ENCODE peak calls at places on chromosome 4, in nine cellular contexts. E is neural progenitor cell; U is spleen; N is frontal cortex; Y is stimulated activated naive CD8-positive, alpha-beta T cell treated with anti-CD3 and anti-CD28 coated beads, Interleukin-15, amount 100 ng/mL, for 72 hours; C is AG10803; Q is non-pigmented ciliary epithelial cell; F is stimulated activated CD8-positive, alpha-beta memory T cell treated with anti-CD3 and anti-CD28 coated beads, Interleukin-2, amount 100 ng/mL, for 1 hour; R is NCI-H1694 treated with DMSO at 0.1 percent for 48 hours. J is an unnamed sample.

GRCh38 chr4:52868138-52868537 is 6.0 kb downstream of the RASL11B start:
- DNase-seq in E (peak; percentile 38), U (no peak), N (no peak), Y (no peak), C (no peak), Q (no peak), F (no peak), R (no peak), J (peak; percentile 91)

GRCh38 chr4:73230865-73231517 is 27.6 kb downstream of the ANKRD17 start:
- DNase-seq in E (no peak), U (no peak), N (no peak), Y (no peak), C (no peak), Q (no peak), F (no peak), R (no peak), J (no peak)

GRCh38 chr4:80215449-80216052 is 18.2 kb downstream of the PRDM8 start:
- DNase-seq in E (no peak), U (no peak), N (no peak), Y (no peak), C (peak; percentile 57), Q (no peak), F (no peak), R (peak; percentile 66), J (no peak)

GRCh38 chr4:107467461-107467860 is 252.6 kb downstream of the PAPSS1 start:
- DNase-seq in E (no peak), U (no peak), N (no peak), Y (no peak), C (peak; percentile 34), Q (no peak), F (no peak), R (no peak), J (no peak)

GRCh38 chr4:73964862-73965611 is 16.8 kb downstream of the PF4 start:
- DNase-seq in E (peak; percentile 71), U (no peak), N (no peak), Y (no peak), C (no peak), Q (no peak), F (no peak), R (no peak), J (peak; percentile 86)

GRCh38 chr4:38664704-38665401 is 854 bp downstream of the KLF3 start:
- DNase-seq in E (peak; percentile 88), U (peak; percentile 90), N (peak; percentile 58), Y (no peak), C (peak; percentile 50), Q (no peak), F (peak; percentile 14), R (peak; percentile 22), J (peak; percentile 84)

GRCh38 chr4:170853422-170854021 is 763.8 kb upstream of the AADAT start:
- DNase-seq in E (peak; percentile 77), U (no peak), N (no peak), Y (peak; percentile 8), C (peak; percentile 11), Q (no peak), F (no peak), R (peak; percentile 40), J (peak; percentile 74)

GRCh38 chr4:180350866-180351350 is 1892.3 kb upstream of the TENM3 start:
- DNase-seq in E (no peak), U (no peak), N (no peak), Y (no peak), C (no peak), Q (no peak), F (no peak), R (no peak), J (no peak)

GRCh38 chr4:19693949-19694597 is 557.6 kb upstream of the SLIT2 start:
- DNase-seq in E (no peak), U (no peak), N (no peak), Y (no peak), C (peak; percentile 10), Q (no peak), F (no peak), R (no peak), J (peak; percentile 54)

GRCh38 chr4:116501954-116502353 is 583.4 kb downstream of the TRAM1L1 start:
- DNase-seq in E (no peak), U (no peak), N (no peak), Y (no peak), C (no peak), Q (no peak), F (no peak), R (no peak), J (peak; percentile 87)

GRCh38 chr4:147362868-147363440 is 117.9 kb upstream of the EDNRA start:
- DNase-seq in E (no peak), U (no peak), N (no peak), Y (no peak), C (peak; percentile 53), Q (peak; percentile 18), F (no peak), R (no peak), J (no peak)

GRCh38 chr4:151807220-151807619 is 46.4 kb upstream of the GATB start:
- DNase-seq in E (no peak), U (no peak), N (no peak), Y (no peak), C (peak; percentile 13), Q (no peak), F (no peak), R (no peak), J (no peak)

GRCh38 chr4:90240333-90240732 is 113.1 kb downstream of the CCSER1 start:
- DNase-seq in E (peak; percentile 5), U (no peak), N (no peak), Y (no peak), C (no peak), Q (no peak), F (no peak), R (no peak), J (no peak)

GRCh38 chr4:681736-682451 is 7.1 kb downstream of the SLC49A3 start:
- DNase-seq in E (peak; percentile 63), U (peak; percentile 84), N (no peak), Y (peak; percentile 54), C (no peak), Q (no peak), F (no peak), R (no peak), J (peak; percentile 66)

GRCh38 chr4:31034550-31034949 is 314.4 kb downstream of the PCDH7 start:
- DNase-seq in E (no peak), U (no peak), N (no peak), Y (no peak), C (no peak), Q (no peak), F (no peak), R (no peak), J (no peak)

GRCh38 chr4:151808120-151808529 is 47.3 kb upstream of the GATB start:
- DNase-seq in E (no peak), U (no peak), N (no peak), Y (no peak), C (no peak), Q (no peak), F (no peak), R (no peak), J (no peak)

GRCh38 chr4:17322514-17322913 is 189.4 kb downstream of the QDPR start:
- DNase-seq in E (no peak), U (no peak), N (no peak), Y (no peak), C (no peak), Q (no peak), F (no peak), R (no peak), J (no peak)